ENCODE peak calls at places on chromosome 14, in eight cellular contexts. H is A549, X is adrenal gland, F is transverse colon, C is NB4, A is HCT116, T is heart left ventricle, J is uterus. G is an unnamed sample.

GRCh38 chr14:77561881-77562280 is 54.6 kb downstream of the SPTLC2 start:
- DNase-seq in F (no peak), C (no peak), H (no peak), X (no peak), T (no peak), A (no peak), J (no peak), G (no peak)

GRCh38 chr14:37623552-37623951 is 28.1 kb downstream of the TTC6 start:
- DNase-seq in C (no peak), J (no peak), T (no peak), X (no peak), A (peak), H (no peak), F (no peak), G (no peak)

GRCh38 chr14:101972126-101972785 is 7.9 kb downstream of the DYNC1H1 start:
- DNase-seq in C (peak), J (peak), F (peak), A (peak), T (peak), X (peak), H (peak), G (peak)

GRCh38 chr14:99529899-99530298 is 48.7 kb downstream of the CCNK start:
- DNase-seq in C (no peak), H (no peak), X (no peak), T (no peak), A (no peak), F (no peak), J (no peak), G (no peak)

GRCh38 chr14:88750945-88751344 is 41.8 kb downstream of the EML5 start:
- DNase-seq in X (no peak), A (no peak), T (no peak), F (no peak), H (no peak), C (no peak), J (no peak), G (no peak)

GRCh38 chr14:35405304-35405996 is 901 bp upstream of the NFKBIA start:
- DNase-seq in F (peak), H (no peak), C (no peak), T (no peak), X (peak), J (peak), A (no peak), G (peak)

GRCh38 chr14:65025818-65026217 is 39.1 kb downstream of the FNTB start:
- DNase-seq in F (no peak), C (no peak), H (no peak), A (no peak), T (no peak), X (no peak), J (no peak), G (no peak)

GRCh38 chr14:104371031-104371430 is 208.5 kb upstream of the C14orf180 start:
- DNase-seq in T (no peak), A (no peak), F (no peak), H (no peak), J (no peak), X (no peak), C (no peak), G (no peak)

GRCh38 chr14:47332099-47332498 is 343.3 kb downstream of the MDGA2 start:
- DNase-seq in X (no peak), H (no peak), A (no peak), T (no peak), C (no peak), J (no peak), F (no peak), G (no peak)

GRCh38 chr14:31154956-31155355 is 52.6 kb downstream of the HECTD1 start:
- DNase-seq in A (peak), T (no peak), F (no peak), J (no peak), C (no peak), H (no peak), X (no peak), G (no peak)

GRCh38 chr14:99772371-99773283 is 20.6 kb upstream of the EML1 start:
- DNase-seq in J (peak), C (no peak), T (no peak), X (no peak), H (no peak), A (no peak), F (no peak), G (no peak)

GRCh38 chr14:83548061-83548839 is 1981.7 kb upstream of the FLRT2 start:
- DNase-seq in J (no peak), A (no peak), X (no peak), H (no peak), C (no peak), F (no peak), T (no peak), G (no peak)

GRCh38 chr14:42469637-42470426 is 863.2 kb downstream of the LRFN5 start:
- DNase-seq in F (no peak), T (no peak), J (no peak), H (peak), C (no peak), X (no peak), A (no peak), G (no peak)

GRCh38 chr14:95313707-95314106 is 6.0 kb downstream of the CLMN start:
- DNase-seq in J (peak), X (peak), F (peak), C (peak), A (no peak), H (peak), T (peak), G (peak)

GRCh38 chr14:31194095-31194494 is 13.5 kb downstream of the HECTD1 start:
- DNase-seq in A (no peak), J (no peak), T (no peak), H (no peak), C (peak), F (no peak), X (no peak), G (no peak)

GRCh38 chr14:104346112-104346462 is 207.7 kb downstream of the KIF26A start:
- DNase-seq in T (no peak), A (no peak), F (no peak), C (no peak), H (no peak), J (no peak), X (no peak), G (no peak)

GRCh38 chr14:88631091-88631490 is 68.3 kb downstream of the ZC3H14 start:
- DNase-seq in X (no peak), H (no peak), F (no peak), A (no peak), J (no peak), T (no peak), C (no peak), G (no peak)

GRCh38 chr14:91063119-91063518 is 2.7 kb upstream of the RPS6KA5 start:
- DNase-seq in H (no peak), C (peak), X (no peak), J (no peak), T (no peak), F (no peak), A (no peak), G (no peak)

GRCh38 chr14:44775248-44775647 is 186.5 kb downstream of the KLHL28 start:
- DNase-seq in A (no peak), J (no peak), F (no peak), X (no peak), H (no peak), T (no peak), C (no peak), G (no peak)

GRCh38 chr14:33567736-33568124 is 383.1 kb downstream of the EGLN3 start:
- DNase-seq in C (no peak), X (no peak), J (no peak), F (no peak), H (no peak), A (no peak), T (no peak), G (no peak)

GRCh38 chr14:20697273-20698017 is 8.9 kb downstream of the ANG start:
- DNase-seq in C (peak), F (peak), T (peak), X (peak), A (peak), H (peak), J (peak), G (peak)

GRCh38 chr14:83960832-83961512 is 1569.0 kb upstream of the FLRT2 start:
- DNase-seq in X (no peak), H (no peak), C (no peak), J (no peak), A (no peak), T (no peak), F (no peak), G (no peak)

GRCh38 chr14:22847661-22848341 is 11.4 kb downstream of the MMP14 start:
- DNase-seq in A (no peak), X (no peak), F (no peak), J (no peak), H (no peak), C (peak), T (no peak), G (no peak)

GRCh38 chr14:104657114-104657524 is 32.3 kb upstream of the INF2 start:
- DNase-seq in J (no peak), F (no peak), A (no peak), T (no peak), X (no peak), H (no peak), C (peak), G (no peak)

GRCh38 chr14:90574640-90575131 is 177.9 kb downstream of the CALM1 start:
- DNase-seq in J (no peak), T (peak), F (no peak), H (no peak), C (no peak), X (no peak), A (no peak), G (no peak)

GRCh38 chr14:102232348-102232625 is 72.7 kb downstream of the MOK start:
- DNase-seq in J (no peak), X (no peak), C (no peak), A (no peak), F (no peak), T (no peak), H (no peak), G (no peak)

GRCh38 chr14:52873694-52874093 is 77.2 kb downstream of the FERMT2 start:
- DNase-seq in T (no peak), J (peak), X (no peak), H (no peak), F (no peak), A (no peak), C (peak), G (no peak)

GRCh38 chr14:33777651-33778050 is 173.2 kb downstream of the EGLN3 start:
- DNase-seq in C (no peak), H (no peak), T (no peak), J (no peak), F (no peak), A (no peak), X (no peak), G (no peak)

GRCh38 chr14:21894003-21894897 is 220.6 kb upstream of the OR4E1 start:
- DNase-seq in J (no peak), C (peak), H (no peak), F (no peak), A (no peak), X (no peak), T (no peak), G (peak)

GRCh38 chr14:38553586-38553985 is 297.7 kb upstream of the CLEC14A start:
- DNase-seq in T (no peak), H (no peak), X (no peak), J (no peak), C (no peak), A (no peak), F (no peak), G (no peak)

GRCh38 chr14:24071144-24071697 is at the start of gene CPNE6:
- DNase-seq in T (no peak), A (no peak), J (no peak), F (no peak), C (peak), X (no peak), H (no peak), G (no peak)

GRCh38 chr14:106489112-106489881 is 962.9 kb downstream of the TMEM121 start:
- DNase-seq in C (no peak), H (no peak), A (no peak), F (no peak), T (no peak), J (no peak), X (no peak), G (no peak)

GRCh38 chr14:106491851-106492250 is 965.5 kb downstream of the TMEM121 start:
- DNase-seq in T (no peak), H (no peak), J (no peak), C (peak), X (no peak), F (peak), A (no peak), G (no peak)

GRCh38 chr14:106488293-106488692 is 961.9 kb downstream of the TMEM121 start:
- DNase-seq in T (no peak), F (no peak), H (no peak), X (no peak), A (no peak), C (no peak), J (no peak), G (no peak)

GRCh38 chr14:106490442-106490841 is 964.1 kb downstream of the TMEM121 start:
- DNase-seq in A (no peak), T (no peak), J (no peak), H (no peak), X (no peak), F (no peak), C (no peak), G (no peak)

DNA sequence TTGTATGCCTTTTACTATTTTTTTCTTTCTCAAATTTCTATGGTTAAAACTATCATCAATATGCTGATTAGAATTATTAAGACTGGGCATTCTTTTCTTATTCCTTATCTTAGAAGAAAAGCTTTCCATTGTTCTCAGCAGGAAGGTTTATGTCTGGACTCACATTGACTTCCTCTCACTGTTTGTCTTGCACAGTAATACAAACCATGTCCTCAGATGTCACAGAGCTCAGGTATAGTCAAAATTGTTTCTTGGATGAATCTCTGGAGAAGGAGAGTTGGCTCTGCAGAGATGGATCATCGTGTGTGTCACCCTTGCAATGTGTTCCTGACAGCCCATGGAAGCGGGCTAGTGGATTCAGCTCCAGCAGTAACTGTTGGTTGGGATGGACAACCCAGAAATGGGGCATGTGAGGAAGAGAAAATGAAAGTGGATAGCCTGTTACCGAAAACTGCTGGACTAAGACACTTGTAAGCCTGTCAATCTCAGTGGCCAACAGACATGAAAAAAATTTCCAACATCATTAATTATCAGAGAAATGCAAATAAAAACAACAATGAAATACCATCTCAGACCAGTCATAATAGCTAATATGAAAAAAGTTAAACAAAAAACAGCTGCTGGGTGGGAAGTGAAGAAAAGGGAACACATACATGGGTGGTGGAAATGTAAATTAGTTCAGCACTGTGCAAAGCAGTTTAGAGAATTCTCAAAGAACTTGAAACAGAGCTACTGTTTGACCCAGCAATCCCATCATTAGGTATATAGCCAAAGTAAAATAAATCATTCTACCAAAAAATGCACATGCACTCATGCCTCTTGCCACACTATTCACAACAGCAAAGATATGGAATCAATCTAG is 967.8 kb downstream of the TMEM121 start:
- DNase-seq in C (no peak), J (no peak), H (no peak), T (no peak), X (no peak), F (no peak), A (no peak), G (no peak)
- H3K4me3 ChIP-seq in C (no peak), J (no peak), H (no peak), T (no peak), X (no peak), F (no peak), A (no peak), G (no peak)

DNA sequence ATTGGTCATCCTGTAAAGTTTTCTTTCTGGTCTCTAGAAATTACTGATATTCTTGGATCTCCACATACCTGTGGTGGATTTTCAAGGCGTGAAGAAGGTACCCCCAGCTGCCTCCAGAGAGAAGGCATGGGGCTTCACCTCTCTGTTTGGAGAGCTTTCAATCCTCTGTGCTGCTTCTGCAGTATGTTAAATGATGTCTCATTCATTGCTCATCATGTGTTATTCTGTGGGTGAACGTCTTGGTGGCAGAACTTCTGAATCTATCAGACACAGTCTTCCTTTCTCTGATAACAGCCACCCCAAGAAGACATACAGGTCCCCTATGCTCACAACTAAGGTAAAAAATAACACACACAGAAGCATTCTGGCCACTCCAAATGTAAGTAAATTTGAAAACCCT is 221.3 kb upstream of the TMEM260 start:
- DNase-seq in F (no peak), A (no peak), J (no peak), X (no peak), T (no peak), H (no peak), C (no peak), G (no peak)
- TF ChIP-seq POLR2A in F (no peak), A (no peak), J (no peak), X (no peak), T (no peak), H (no peak), C (no peak), G (no peak)

DNA sequence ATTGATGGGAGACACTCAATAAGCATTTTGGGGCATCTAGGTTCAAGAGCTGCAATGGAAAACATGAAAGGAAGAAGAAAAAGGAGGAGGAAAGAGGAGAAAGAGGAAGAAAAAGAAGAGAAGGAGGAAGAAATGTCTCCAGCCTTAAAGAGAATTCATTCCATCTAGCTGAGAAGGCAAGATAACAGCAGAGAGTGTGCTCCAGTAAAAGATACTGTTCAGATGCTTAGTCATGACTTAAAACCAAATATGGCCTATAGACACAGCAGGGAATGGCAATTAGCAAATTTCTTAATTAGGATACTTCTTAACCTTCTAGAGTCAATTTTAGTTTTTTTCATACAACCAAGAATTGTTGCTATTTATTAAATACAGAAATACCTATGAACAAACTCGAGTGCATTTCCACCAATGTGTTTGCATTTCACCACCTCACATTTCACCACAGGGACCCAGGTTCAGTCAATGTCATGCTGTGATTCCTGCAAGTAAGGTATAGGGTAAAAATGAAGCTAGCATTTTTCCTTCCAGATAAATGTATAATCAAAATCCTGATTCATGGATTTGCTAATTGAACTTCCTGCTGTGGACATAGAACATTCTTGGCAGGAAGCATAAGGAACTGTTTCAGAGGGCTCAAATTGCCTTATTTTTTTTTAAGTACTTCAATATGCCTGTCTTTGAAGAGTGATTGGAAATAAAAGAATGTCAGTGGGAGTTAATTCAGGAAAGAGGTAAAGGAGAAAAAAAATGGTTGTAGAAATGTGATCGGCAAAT is 177.8 kb downstream of the RPS29 start:
- DNase-seq in H (no peak), F (no peak), A (no peak), J (no peak), X (no peak), T (no peak), C (no peak), G (no peak)
- TF ChIP-seq CTCF in H (no peak), F (no peak), A (no peak), J (no peak), X (no peak), T (no peak), C (no peak), G (no peak)

GRCh38 chr14:73755434-73756014 is 41.3 kb upstream of the PNMA1 start:
- DNase-seq in T (no peak), H (no peak), C (no peak), A (no peak), F (peak), J (no peak), X (peak), G (peak)
- H3K4me3 ChIP-seq in T (peak), H (no peak), C (peak), A (no peak), F (no peak), J (no peak), X (no peak), G (no peak)

GRCh38 chr14:69354383-69355154 is 43.5 kb downstream of the ERH start:
- DNase-seq in J (no peak), C (no peak), F (peak), X (no peak), H (no peak), T (no peak), A (no peak), G (peak)
- TF ChIP-seq POLR2A in J (no peak), C (no peak), F (no peak), X (no peak), H (no peak), T (no peak), A (no peak), G (no peak)

DNA sequence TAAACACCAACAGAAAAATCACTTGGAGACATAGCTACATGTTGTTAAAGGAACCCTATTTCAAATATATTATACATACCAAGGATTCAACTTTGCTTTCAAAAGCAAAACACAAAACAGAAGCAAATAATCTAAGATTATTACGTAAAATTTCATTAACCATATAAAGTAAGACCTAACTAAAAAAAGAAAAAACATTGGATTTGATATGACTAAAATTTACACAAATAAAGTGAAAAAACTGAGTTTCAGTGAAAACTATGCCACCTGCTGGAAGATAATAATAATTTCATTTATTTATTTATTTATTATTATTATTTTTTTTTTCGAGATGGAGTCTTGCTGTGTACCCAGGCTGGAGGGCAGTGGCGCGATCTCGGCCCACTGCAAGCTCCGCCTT is 45.2 kb downstream of the WDHD1 start:
- DNase-seq in X (no peak), H (no peak), J (no peak), C (no peak), F (no peak), A (no peak), T (no peak), G (no peak)
- TF ChIP-seq CTCF in X (peak), H (peak), J (no peak), C (no peak), F (no peak), A (no peak), T (peak), G (no peak)

G was measured in thyroid gland.